ENCODE peak calls at places on chromosome 7, in eight cellular contexts. B is PC-9; F is NAMALWA; D is hepatocyte; A is ACHN; K is chondrocyte; M is astrocyte of the spinal cord; J is stimulated activated CD4-positive, alpha-beta T cell treated with anti-CD3 and anti-CD28 coated beads, Interleukin-15, amount 100 ng/mL, for 1 hour. U is an unnamed sample.

GRCh38 chr7:100372256-100372655 is 1.0 kb upstream of the PILRA start:
- DNase-seq in F (no peak), K (peak; percentile 66), A (no peak), M (no peak), J (no peak), D (peak; percentile 34), B (no peak), U (no peak)

GRCh38 chr7:85287126-85287825 is 100.4 kb upstream of the SEMA3D start:
- DNase-seq in J (no peak), F (no peak), M (peak; percentile 2), A (no peak), B (no peak), D (peak; percentile 6), K (no peak), U (no peak)

GRCh38 chr7:40915061-40915460 is 780.3 kb downstream of the SUGCT start:
- DNase-seq in J (no peak), M (no peak), A (no peak), K (no peak), D (peak; percentile 31), F (no peak), B (peak; percentile 95), U (no peak)

GRCh38 chr7:112143567-112143966 is 62.6 kb downstream of the DOCK4 start:
- DNase-seq in M (peak; percentile 91), K (no peak), F (no peak), A (no peak), J (no peak), B (no peak), D (no peak), U (no peak)

GRCh38 chr7:29748286-29749099 is 57.8 kb upstream of the WIPF3 start:
- DNase-seq in M (peak; percentile 43), A (peak; percentile 74), F (peak; percentile 56), D (peak; percentile 80), J (no peak), B (peak; percentile 69), K (no peak), U (no peak)

GRCh38 chr7:114158854-114159253 is 240.0 kb upstream of the PPP1R3A start:
- DNase-seq in M (no peak), F (no peak), K (no peak), B (no peak), A (no peak), J (no peak), D (no peak), U (no peak)

GRCh38 chr7:29607259-29607658 is 43.6 kb downstream of the PRR15 start:
- DNase-seq in M (no peak), B (no peak), K (no peak), A (no peak), F (no peak), D (no peak), J (no peak), U (no peak)

GRCh38 chr7:11332186-11332864 is 358.7 kb downstream of the PHF14 start:
- DNase-seq in B (no peak), K (no peak), F (no peak), A (no peak), D (no peak), M (no peak), J (no peak), U (no peak)

GRCh38 chr7:32928785-32929184 is 28.5 kb upstream of the FKBP9 start:
- DNase-seq in F (no peak), B (no peak), M (no peak), K (no peak), A (no peak), J (no peak), D (no peak), U (no peak)

GRCh38 chr7:131284702-131285419 is 42.8 kb upstream of the MKLN1 start:
- DNase-seq in D (peak; percentile 17), M (peak; percentile 48), F (no peak), B (no peak), A (no peak), K (no peak), J (no peak), U (peak; percentile 83)

GRCh38 chr7:38846280-38846679 is 62.7 kb downstream of the VPS41 start:
- DNase-seq in M (no peak), A (no peak), D (peak; percentile 18), B (no peak), F (no peak), J (no peak), K (no peak), U (no peak)

GRCh38 chr7:10212664-10213063 is 761.0 kb upstream of the PHF14 start:
- DNase-seq in M (no peak), J (no peak), K (no peak), A (no peak), D (peak; percentile 47), F (no peak), B (no peak), U (no peak)

GRCh38 chr7:13822678-13823077 is 166.8 kb downstream of the ETV1 start:
- DNase-seq in F (no peak), J (no peak), A (no peak), K (no peak), D (no peak), B (peak; percentile 44), M (no peak), U (no peak)

GRCh38 chr7:38303866-38304265 is 30.4 kb upstream of the TARP start:
- DNase-seq in J (no peak), F (no peak), B (no peak), K (no peak), M (no peak), A (no peak), D (no peak), U (no peak)

GRCh38 chr7:128742206-128742605 is 3.0 kb downstream of the CALU start:
- DNase-seq in J (no peak), K (no peak), M (peak; percentile 66), A (no peak), D (no peak), F (no peak), B (peak; percentile 46), U (no peak)